ENCODE peak calls at places on chromosome 7, in six cellular contexts. One of them, this sample, is unnamed.

GRCh38 chr7:157442993-157443831 is 106.4 kb downstream of the DNAJB6 start:
- DNase-seq in SK-N-SH: no peak
- DNase-seq in GM12878: no peak
- DNase-seq in HepG2: no peak
- DNase-seq in HCT116: no peak
- DNase-seq in K562: no peak
- DNase-seq in this sample: no peak

GRCh38 chr7:36746347-36746746 is 22.1 kb upstream of the AOAH start:
- DNase-seq in SK-N-SH: no peak
- DNase-seq in GM12878: no peak
- DNase-seq in HepG2: no peak
- DNase-seq in HCT116: no peak
- DNase-seq in K562: no peak
- DNase-seq in this sample: no peak

GRCh38 chr7:2553831-2554581 is 1.3 kb downstream of the BRAT1 start:
- DNase-seq in SK-N-SH: no peak
- DNase-seq in GM12878: no peak
- DNase-seq in HepG2: no peak
- DNase-seq in HCT116: no peak
- DNase-seq in K562: no peak
- DNase-seq in this sample: no peak

GRCh38 chr7:102992820-102993531 is 80.2 kb downstream of the LRRC17 start:
- DNase-seq in SK-N-SH: no peak
- DNase-seq in GM12878: no peak
- DNase-seq in HepG2: peak; percentile 26
- DNase-seq in HCT116: peak; percentile 80
- DNase-seq in K562: peak; percentile 93
- DNase-seq in this sample: no peak

GRCh38 chr7:50595538-50596102 is 30.4 kb upstream of the DDC start:
- DNase-seq in SK-N-SH: peak; percentile 76
- DNase-seq in GM12878: no peak
- DNase-seq in HepG2: peak; percentile 35
- DNase-seq in HCT116: peak; percentile 34
- DNase-seq in K562: peak; percentile 12
- DNase-seq in this sample: peak; percentile 77

GRCh38 chr7:54689394-54690058 is 69.5 kb downstream of the SEC61G start:
- DNase-seq in SK-N-SH: no peak
- DNase-seq in GM12878: no peak
- DNase-seq in HepG2: no peak
- DNase-seq in HCT116: no peak
- DNase-seq in K562: no peak
- DNase-seq in this sample: no peak

GRCh38 chr7:143391462-143392404 is 10.6 kb downstream of the ZYX start:
- DNase-seq in SK-N-SH: no peak
- DNase-seq in GM12878: no peak
- DNase-seq in HepG2: no peak
- DNase-seq in HCT116: no peak
- DNase-seq in K562: no peak
- DNase-seq in this sample: no peak

GRCh38 chr7:4093492-4093891 is 588.6 kb upstream of the FOXK1 start:
- DNase-seq in SK-N-SH: no peak
- DNase-seq in GM12878: no peak
- DNase-seq in HepG2: no peak
- DNase-seq in HCT116: no peak
- DNase-seq in K562: peak; percentile 5
- DNase-seq in this sample: no peak

DNA sequence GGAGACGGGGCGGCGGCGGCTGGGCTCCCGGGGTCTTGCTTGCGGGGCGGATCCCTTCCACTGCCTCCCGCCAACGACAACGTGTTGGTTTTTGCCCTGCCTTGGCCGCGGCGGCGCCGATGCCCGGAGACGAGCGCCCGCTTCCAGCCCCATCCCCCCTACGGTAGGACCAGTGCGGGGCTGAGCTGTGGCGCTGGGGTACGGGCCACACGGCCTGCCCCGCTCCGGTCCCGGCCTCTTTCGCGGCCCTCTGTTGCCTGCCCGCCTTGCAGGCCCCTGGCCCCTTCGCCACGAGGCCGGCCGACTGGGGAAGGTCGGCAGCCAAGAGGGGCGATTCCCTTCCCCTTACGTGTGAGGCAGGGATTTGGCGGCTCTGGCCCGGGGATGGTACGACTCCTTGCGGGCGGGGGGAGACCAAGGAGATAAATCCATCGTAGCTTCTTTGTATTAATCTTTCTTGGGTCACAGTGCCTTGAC is 488 bp downstream of the EIF4H start:
- DNase-seq in SK-N-SH: peak; percentile 85
- DNase-seq in GM12878: no peak
- DNase-seq in HepG2: peak; percentile 30
- DNase-seq in HCT116: no peak
- DNase-seq in K562: peak; percentile 73
- DNase-seq in this sample: peak; percentile 65
- H2AFZ ChIP-seq in SK-N-SH: no peak overlapping the region
- H2AFZ ChIP-seq in GM12878: no peak overlapping the region
- H2AFZ ChIP-seq in HepG2: no peak overlapping the region
- H2AFZ ChIP-seq in HCT116: no peak overlapping the region
- H2AFZ ChIP-seq in K562: peak overlapping the region; percentile 47
- H2AFZ ChIP-seq in this sample: no peak overlapping the region

DNA sequence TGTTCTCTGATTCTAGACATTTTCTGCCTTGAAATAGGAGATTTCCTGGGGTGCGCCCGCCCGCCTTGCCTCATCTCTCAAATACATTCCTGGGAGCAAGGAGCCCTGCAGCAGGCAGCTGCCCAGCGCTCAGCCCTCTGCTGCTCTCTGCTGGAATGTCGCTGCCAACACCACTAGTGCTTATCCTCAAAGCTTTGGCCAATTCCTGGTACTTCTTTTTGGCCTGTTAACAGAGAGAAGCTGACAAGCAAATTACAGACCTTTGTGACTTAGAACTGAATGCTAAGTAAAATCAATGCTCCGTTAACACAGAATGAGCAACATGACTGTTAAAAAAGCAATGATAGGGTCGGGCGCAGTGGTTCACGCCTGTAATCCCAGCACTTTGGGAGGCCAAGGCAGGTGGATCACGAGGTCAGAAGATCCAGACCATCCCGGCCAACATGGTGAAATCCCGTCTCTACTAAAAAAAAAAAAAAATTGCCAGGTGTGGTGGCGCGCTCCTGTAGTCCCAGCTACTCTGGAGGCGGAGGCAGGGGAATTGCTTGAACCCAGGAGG is 41.9 kb upstream of the SYPL1 start:
- DNase-seq in SK-N-SH: peak; percentile 86
- DNase-seq in GM12878: peak; percentile 45
- DNase-seq in HepG2: peak; percentile 54
- DNase-seq in HCT116: peak; percentile 57
- DNase-seq in K562: peak; percentile 87
- DNase-seq in this sample: peak; percentile 91
- H3K4me2 ChIP-seq in SK-N-SH: no peak overlapping the region
- H3K4me2 ChIP-seq in GM12878: no peak overlapping the region
- H3K4me2 ChIP-seq in HepG2: no peak overlapping the region
- H3K4me2 ChIP-seq in HCT116: peak overlapping the region; percentile 48
- H3K4me2 ChIP-seq in K562: no peak overlapping the region
- H3K4me2 ChIP-seq in this sample: no peak overlapping the region

GRCh38 chr7:129465080-129465479 is 30.8 kb downstream of the STRIP2 start:
- DNase-seq in SK-N-SH: peak; percentile 45
- DNase-seq in GM12878: no peak
- DNase-seq in HepG2: no peak
- DNase-seq in HCT116: no peak
- DNase-seq in K562: no peak
- DNase-seq in this sample: no peak
- TF ChIP-seq REST in SK-N-SH: no peak
- TF ChIP-seq REST in GM12878: no peak
- TF ChIP-seq REST in HepG2: no peak
- TF ChIP-seq REST in HCT116: no peak
- TF ChIP-seq REST in K562: no peak
- TF ChIP-seq REST in this sample: no peak

GRCh38 chr7:128352636-128353035 is 8.9 kb downstream of the PRRT4 start:
- DNase-seq in SK-N-SH: no peak
- DNase-seq in GM12878: no peak
- DNase-seq in HepG2: no peak
- DNase-seq in HCT116: no peak
- DNase-seq in K562: peak; percentile 30
- DNase-seq in this sample: peak; percentile 32
- H2AFZ ChIP-seq in SK-N-SH: no peak overlapping the region
- H2AFZ ChIP-seq in GM12878: no peak overlapping the region
- H2AFZ ChIP-seq in HepG2: no peak overlapping the region
- H2AFZ ChIP-seq in HCT116: no peak overlapping the region
- H2AFZ ChIP-seq in K562: peak overlapping the region; percentile 6
- H2AFZ ChIP-seq in this sample: no peak overlapping the region

This sample was measured in GM23338.